ENCODE peak calls at places on chromosomes 11 and 22, in six cellular contexts. U is stomach, C is pancreas, F is upper lobe of right lung, G is thoracic aorta, E is IMR-90. J is an unnamed sample. For H3K36me3, the result is how much of the 10 kb centered on the place peaks cover.

GRCh38 chr11:67271548-67272284 is 5.4 kb downstream of the GRK2 start:
- DNase-seq in U (no peak), C (peak), F (peak), G (no peak), E (no peak), J (no peak)

GRCh38 chr22:46763051-46763705 is 728 bp downstream of the TBC1D22A start:
- DNase-seq in U (no peak), C (peak), F (no peak), G (no peak), E (peak), J (no peak)

GRCh38 chr11:26276798-26277424 is 55.0 kb upstream of the ANO3 start:
- DNase-seq in U (peak), C (peak), F (no peak), G (no peak), E (peak), J (peak)

GRCh38 chr22:30235687-30236170 is 10.8 kb downstream of the LIF start:
- DNase-seq in U (no peak), C (no peak), F (no peak), G (no peak), E (peak), J (no peak)

GRCh38 chr11:86152006-86152862 is 83.3 kb upstream of the PICALM start:
- DNase-seq in U (no peak), C (no peak), F (no peak), G (no peak), E (peak), J (no peak)

GRCh38 chr11:76615950-76616349 is 54.6 kb downstream of the LRRC32 start:
- DNase-seq in U (peak), C (no peak), F (no peak), G (peak), E (peak), J (peak)

GRCh38 chr11:55172734-55173415 is 89.1 kb upstream of the TRIM48 start:
- DNase-seq in U (no peak), C (peak), F (peak), G (no peak), E (no peak), J (no peak)

GRCh38 chr11:36311926-36312592 is 16.0 kb downstream of the PRR5L start:
- DNase-seq in U (no peak), C (no peak), F (no peak), G (no peak), E (peak), J (no peak)

GRCh38 chr11:115264278-115264677 is 239.9 kb downstream of the CADM1 start:
- DNase-seq in U (no peak), C (no peak), F (no peak), G (no peak), E (no peak), J (no peak)

GRCh38 chr11:17985517-17985916 is 27.3 kb downstream of the SERGEF start:
- DNase-seq in U (peak), C (no peak), F (no peak), G (no peak), E (peak), J (peak)

GRCh38 chr11:57460756-57461749 is 725 bp downstream of the RTN4RL2 start:
- DNase-seq in U (no peak), C (peak), F (no peak), G (no peak), E (no peak), J (no peak)

GRCh38 chr11:119726585-119727522 is 2.1 kb downstream of the NECTIN1 start:
- DNase-seq in U (no peak), C (no peak), F (no peak), G (no peak), E (no peak), J (no peak)

GRCh38 chr11:99069831-99070444 is 49.2 kb downstream of the CNTN5 start:
- DNase-seq in U (no peak), C (no peak), F (no peak), G (no peak), E (no peak), J (peak)

GRCh38 chr22:20582520-20583361 is 75.3 kb downstream of the MED15 start:
- DNase-seq in U (no peak), C (no peak), F (no peak), G (no peak), E (no peak), J (no peak)

GRCh38 chr11:122307480-122308085 is 191.6 kb upstream of the BLID start:
- DNase-seq in U (no peak), C (no peak), F (no peak), G (no peak), E (no peak), J (no peak)

GRCh38 chr11:57237204-57237681 is at the start of gene APLNR:
- DNase-seq in U (no peak), C (no peak), F (no peak), G (no peak), E (no peak), J (peak)

GRCh38 chr11:62593434-62594044 is 2.2 kb upstream of the TUT1 start:
- DNase-seq in U (peak), C (peak), F (peak), G (no peak), E (peak), J (peak)

GRCh38 chr22:16932577-16932976 is 75.4 kb downstream of the GAB4 start:
- DNase-seq in U (no peak), C (no peak), F (no peak), G (no peak), E (no peak), J (no peak)

GRCh38 chr11:2898366-2899079 is 12.9 kb upstream of the CDKN1C start:
- DNase-seq in U (peak), C (no peak), F (peak), G (no peak), E (peak), J (no peak)

GRCh38 chr11:117950999-117951961 is 22.1 kb upstream of the TMPRSS13 start:
- DNase-seq in U (no peak), C (no peak), F (no peak), G (no peak), E (no peak), J (no peak)

GRCh38 chr22:23828800-23829680 is 9.8 kb downstream of the DERL3 start:
- DNase-seq in U (no peak), C (no peak), F (no peak), G (no peak), E (no peak), J (no peak)

GRCh38 chr11:11313426-11313825 is 39.6 kb downstream of the CSNK2A3 start:
- DNase-seq in U (no peak), C (no peak), F (peak), G (no peak), E (peak), J (no peak)

GRCh38 chr11:37770145-37770544 is 1172.1 kb upstream of the RAG2 start:
- DNase-seq in U (no peak), C (no peak), F (no peak), G (no peak), E (peak), J (no peak)

GRCh38 chr22:24947881-24948280 is 1.4 kb upstream of the LHFPL7 start:
- DNase-seq in U (no peak), C (no peak), F (no peak), G (no peak), E (no peak), J (no peak)

GRCh38 chr22:24947383-24947782 is 889 bp upstream of the LHFPL7 start:
- DNase-seq in U (no peak), C (no peak), F (no peak), G (no peak), E (no peak), J (no peak)

GRCh38 chr22:24945430-24945829 is 1.1 kb downstream of the LHFPL7 start:
- DNase-seq in U (no peak), C (no peak), F (no peak), G (no peak), E (no peak), J (no peak)

GRCh38 chr22:24950272-24950902 is 2.1 kb upstream of the KIAA1671 start:
- DNase-seq in U (no peak), C (no peak), F (no peak), G (no peak), E (peak), J (peak)

DNA sequence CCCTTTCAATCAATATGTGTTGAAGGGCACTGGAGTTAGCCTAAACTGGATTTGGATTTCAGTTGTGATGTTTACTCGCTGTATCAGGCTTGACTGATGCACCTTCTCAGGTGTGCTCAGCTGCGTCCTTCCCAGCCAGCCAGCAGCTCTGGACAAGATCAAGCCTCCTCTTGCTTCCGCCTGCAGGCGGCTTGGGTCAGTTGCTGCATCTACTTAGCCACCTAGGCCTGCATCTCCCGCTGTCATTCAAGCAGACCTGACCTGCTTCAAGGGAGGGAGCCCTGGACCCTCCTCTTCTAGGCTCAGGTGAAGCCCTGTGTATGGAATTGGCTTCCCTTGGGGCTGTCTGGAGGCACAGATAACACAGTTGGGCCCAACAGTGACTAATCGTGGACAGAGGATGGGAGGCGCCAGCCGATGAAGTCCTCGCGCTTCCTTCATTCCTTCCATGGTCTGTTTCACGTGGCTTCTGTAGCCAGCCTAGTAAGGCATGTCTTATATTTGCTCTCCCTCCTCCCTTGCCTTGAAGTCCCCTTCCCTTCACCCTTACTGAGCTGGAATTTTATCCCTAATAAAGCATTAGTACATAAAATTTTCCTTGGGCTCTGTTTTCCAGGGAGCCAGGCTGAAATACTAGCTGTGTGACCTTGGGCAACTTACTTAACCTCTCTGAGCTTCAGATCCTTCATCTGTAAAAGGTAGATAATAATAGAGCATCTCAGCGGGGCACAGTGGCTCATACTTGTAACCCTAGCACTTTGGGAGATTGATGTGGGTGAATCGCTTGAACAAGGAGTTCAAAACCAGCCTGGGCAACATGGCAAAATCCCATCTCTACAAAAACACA is 2.1 kb upstream of the LHFPL7 start:
- DNase-seq in U (no peak), C (peak), F (no peak), G (no peak), E (no peak), J (no peak)
- TF ChIP-seq CTCF in U (no peak), C (no peak), F (no peak), G (no peak), E (no peak), J (no peak)

DNA sequence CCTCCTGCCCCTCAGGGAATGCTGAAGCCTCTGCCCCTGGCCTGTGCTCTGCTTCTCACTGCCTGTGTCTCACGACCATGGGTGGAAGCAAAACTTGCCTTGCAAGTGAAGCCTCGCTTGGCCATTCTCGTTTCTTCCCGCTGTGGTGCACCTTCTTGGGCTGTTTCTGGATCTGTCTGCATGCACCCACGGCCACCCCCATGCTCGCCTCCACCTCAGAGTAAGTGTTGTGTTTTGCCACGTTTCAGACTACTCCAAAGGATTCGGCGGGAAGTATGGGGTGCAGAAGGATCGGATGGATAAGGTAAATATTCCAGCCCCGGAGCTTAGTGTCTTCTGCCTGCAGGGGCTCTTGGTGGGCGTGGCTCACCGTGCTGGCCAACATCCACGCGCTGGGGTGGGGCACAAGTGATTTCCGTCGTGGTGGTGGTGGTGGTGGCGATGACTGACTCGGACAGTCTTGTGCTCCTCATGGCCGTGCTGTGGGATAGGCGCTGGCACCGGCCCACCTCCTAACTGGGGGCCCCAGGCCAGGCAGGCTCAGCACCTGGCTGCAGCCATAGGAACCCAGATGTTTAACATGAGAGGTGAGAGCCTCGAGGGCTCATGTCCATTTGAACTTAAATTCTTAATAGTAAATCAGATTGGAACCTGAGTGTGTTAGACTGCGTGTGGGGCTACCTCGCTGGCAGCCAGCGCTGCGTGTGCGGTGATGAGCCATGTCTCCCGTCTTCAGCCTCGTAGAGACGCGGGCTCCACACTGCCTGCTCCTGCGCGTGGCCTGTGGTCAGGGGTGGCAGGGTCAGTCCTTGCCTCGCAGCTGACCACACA is 24.6 kb downstream of the CTTN start:
- DNase-seq in U (no peak), C (peak), F (no peak), G (no peak), E (no peak), J (no peak)
- H3K36me3 ChIP-seq in U (half or more), C (under half), F (half or more), G (half or more), E (half or more), J (under half)

DNA sequence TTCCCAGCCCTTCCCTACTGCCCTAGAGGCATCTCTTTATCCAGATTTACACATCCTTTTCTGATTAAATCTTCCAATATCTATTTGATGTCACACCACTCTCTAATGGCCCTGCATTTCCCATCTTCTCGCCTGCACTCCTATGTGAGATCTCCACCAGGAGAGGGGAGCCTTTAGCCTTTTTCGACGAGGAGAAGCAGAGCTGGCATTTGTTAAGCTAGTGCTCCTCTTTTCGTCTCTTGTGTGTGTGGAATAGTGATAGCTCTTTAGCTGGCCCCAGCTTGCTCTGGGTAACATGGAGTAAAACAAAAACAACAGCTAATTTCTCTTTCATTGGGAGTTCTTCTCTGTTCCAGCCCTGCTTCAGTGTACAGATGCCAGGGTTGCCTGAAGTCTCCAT is 536.5 kb downstream of the NTM start:
- DNase-seq in U (no peak), C (no peak), F (no peak), G (no peak), E (no peak), J (no peak)
- TF ChIP-seq CTCF in U (no peak), C (no peak), F (no peak), G (no peak), E (no peak), J (no peak)

GRCh38 chr11:65430406-65431217 is 8.0 kb downstream of the NEAT1 start:
- DNase-seq in U (peak), C (no peak), F (no peak), G (no peak), E (peak), J (peak)

GRCh38 chr11:65429724-65430405 is 7.3 kb downstream of the NEAT1 start:
- DNase-seq in U (peak), C (peak), F (peak), G (no peak), E (peak), J (peak)

GRCh38 chr11:65427691-65428577 is 5.3 kb downstream of the NEAT1 start:
- DNase-seq in U (peak), C (peak), F (peak), G (no peak), E (peak), J (no peak)

GRCh38 chr11:65428578-65429068 is 6.0 kb downstream of the NEAT1 start:
- DNase-seq in U (peak), C (peak), F (peak), G (no peak), E (no peak), J (no peak)

DNA sequence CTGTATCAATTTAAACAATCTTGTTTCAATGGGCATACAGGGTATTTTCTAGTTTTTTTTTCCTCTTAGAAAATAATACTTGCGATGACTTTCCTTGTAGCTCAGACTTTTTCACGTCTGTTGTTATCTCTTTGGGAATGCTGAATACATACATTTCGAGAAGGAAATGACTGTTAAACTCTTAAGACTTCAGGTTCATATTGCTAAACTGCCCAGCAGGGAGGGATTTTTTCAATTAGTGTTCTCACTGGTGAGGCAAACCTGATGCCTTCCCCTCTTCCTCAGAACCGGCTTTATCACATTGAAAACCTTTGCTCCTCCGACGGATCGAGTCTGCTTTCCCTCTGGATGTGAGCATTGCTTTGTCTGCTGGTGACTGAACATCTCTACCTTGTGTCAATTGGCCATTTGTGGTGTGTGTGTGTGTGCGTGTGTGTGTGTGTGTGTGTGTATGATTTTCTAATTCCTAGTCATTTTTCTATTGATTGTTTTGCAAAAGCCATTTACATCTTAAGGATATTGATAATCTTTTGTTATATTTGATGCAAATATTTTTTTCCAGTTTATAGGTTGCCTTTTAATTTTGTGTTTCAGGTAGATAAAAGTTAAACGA is 6.6 kb downstream of the NEAT1 start:
- DNase-seq in U (peak), C (no peak), F (no peak), G (no peak), E (peak), J (peak)
- H3K36me3 ChIP-seq in U (under half), C (under half), F (half or more), G (under half), E (under half), J (under half)

GRCh38 chr11:15629690-15630321 is 515.1 kb downstream of the INSC start:
- DNase-seq in U (peak), C (peak), F (no peak), G (no peak), E (no peak), J (peak)
- TF ChIP-seq CTCF in U (no peak), C (no peak), F (no peak), G (no peak), E (peak), J (peak)

DNA sequence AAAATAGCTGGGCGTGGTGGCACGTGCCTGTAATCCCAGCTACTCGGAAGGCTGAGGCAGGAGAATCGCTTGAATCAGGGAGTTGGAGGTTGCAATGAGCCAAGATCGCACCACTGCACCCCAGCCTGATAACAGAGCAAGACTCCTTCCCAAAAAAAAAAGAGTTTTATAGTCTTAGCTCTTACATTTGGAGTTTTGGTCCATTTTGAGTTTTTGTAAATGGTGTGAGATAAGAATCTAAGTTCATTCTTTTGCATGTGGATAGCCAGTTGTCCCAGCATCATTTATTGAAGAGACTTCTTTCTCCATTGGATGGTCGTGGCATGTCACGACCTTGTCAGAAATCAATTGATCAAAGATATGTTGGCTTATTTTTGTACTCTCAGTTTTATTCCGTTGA is 34.6 kb downstream of the RNF121 start:
- DNase-seq in U (no peak), C (no peak), F (no peak), G (no peak), E (no peak), J (no peak)
- H3K36me3 ChIP-seq in U (under half), C (under half), F (under half), G (under half), E (under half), J (under half)

GRCh38 chr11:69446108-69446507 is 35.4 kb upstream of the LINC01488 start:
- DNase-seq in U (no peak), C (no peak), F (no peak), G (no peak), E (no peak), J (no peak)

GRCh38 chr11:69445131-69445470 is 36.4 kb upstream of the LINC01488 start:
- DNase-seq in U (no peak), C (no peak), F (no peak), G (no peak), E (no peak), J (no peak)

GRCh38 chr11:69443138-69443967 is 38.1 kb upstream of the LINC01488 start:
- DNase-seq in U (peak), C (peak), F (peak), G (peak), E (peak), J (peak)

GRCh38 chr11:69443968-69444364 is 37.5 kb upstream of the LINC01488 start:
- DNase-seq in U (no peak), C (no peak), F (no peak), G (no peak), E (peak), J (no peak)

DNA sequence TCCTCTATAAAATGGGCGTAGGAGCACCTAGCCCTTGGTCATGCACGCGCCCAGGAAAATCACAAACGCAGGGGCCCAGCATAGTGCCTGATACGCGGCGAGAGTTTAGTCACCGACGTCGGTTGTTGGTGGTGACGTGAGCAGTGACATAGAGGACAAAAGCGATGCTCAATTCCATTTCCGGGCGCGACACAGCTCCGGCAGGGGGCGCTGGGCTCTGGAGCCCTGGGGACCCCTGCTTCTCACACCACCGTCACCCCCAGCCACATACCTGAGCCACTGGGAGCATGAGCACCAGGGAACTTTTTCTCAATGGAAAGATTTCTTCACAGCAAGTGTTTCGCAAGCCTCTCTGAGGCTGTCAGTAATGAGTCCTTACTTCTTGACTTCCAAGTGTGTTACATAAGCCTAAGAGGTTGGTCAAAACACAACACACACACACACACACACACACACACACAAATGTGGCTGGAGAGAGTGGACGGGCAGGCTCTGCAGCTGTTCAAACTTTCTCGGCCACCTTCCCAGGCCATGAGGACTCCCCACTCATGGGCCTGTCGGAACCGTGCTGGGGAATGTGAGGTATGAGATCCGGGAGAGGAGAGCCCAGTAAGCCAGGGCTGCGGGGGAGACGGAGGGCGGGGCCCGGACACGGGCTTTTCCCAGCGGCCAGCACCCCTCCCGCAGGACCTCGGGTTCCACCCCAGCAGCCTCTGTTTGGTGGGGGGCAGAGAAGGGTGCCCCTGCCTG is 36.9 kb upstream of the LINC01488 start:
- DNase-seq in U (no peak), C (peak), F (peak), G (peak), E (peak), J (peak)
- TF ChIP-seq CTCF in U (no peak), C (no peak), F (peak), G (no peak), E (peak), J (peak)